ENCODE peak calls at places on chromosomes 12 and 14, in eight cellular contexts. One of them, this sample, is unnamed.

GRCh38 chr12:126347421-126347820 is 1282.2 kb downstream of the AACS start:
- DNase-seq in brain microvascular endothelial cell: no peak
- DNase-seq in cardiac muscle cell: no peak
- DNase-seq in pancreas: no peak
- DNase-seq in dorsolateral prefrontal cortex: no peak
- DNase-seq in uterus: no peak
- DNase-seq in psoas muscle: no peak
- DNase-seq in tibial artery: no peak
- DNase-seq in this sample: no peak

GRCh38 chr12:107115119-107115518 is 21.8 kb upstream of the CRY1 start:
- DNase-seq in psoas muscle: no peak
- DNase-seq in brain microvascular endothelial cell: no peak
- DNase-seq in pancreas: no peak
- DNase-seq in uterus: no peak
- DNase-seq in dorsolateral prefrontal cortex: no peak
- DNase-seq in cardiac muscle cell: no peak
- DNase-seq in tibial artery: no peak
- DNase-seq in this sample: no peak

GRCh38 chr12:58803893-58804292 is 116.4 kb downstream of the LRIG3 start:
- DNase-seq in cardiac muscle cell: no peak
- DNase-seq in tibial artery: no peak
- DNase-seq in dorsolateral prefrontal cortex: no peak
- DNase-seq in pancreas: no peak
- DNase-seq in brain microvascular endothelial cell: peak
- DNase-seq in psoas muscle: no peak
- DNase-seq in uterus: peak
- DNase-seq in this sample: no peak

GRCh38 chr14:100979780-100980179 is 76.3 kb upstream of the RTL1 start:
- DNase-seq in dorsolateral prefrontal cortex: no peak
- DNase-seq in brain microvascular endothelial cell: peak
- DNase-seq in psoas muscle: no peak
- DNase-seq in tibial artery: no peak
- DNase-seq in cardiac muscle cell: no peak
- DNase-seq in pancreas: no peak
- DNase-seq in uterus: no peak
- DNase-seq in this sample: no peak

GRCh38 chr12:20040844-20041243 is 327.5 kb upstream of the PDE3A start:
- DNase-seq in tibial artery: peak
- DNase-seq in uterus: no peak
- DNase-seq in pancreas: no peak
- DNase-seq in dorsolateral prefrontal cortex: no peak
- DNase-seq in cardiac muscle cell: peak
- DNase-seq in psoas muscle: no peak
- DNase-seq in brain microvascular endothelial cell: peak
- DNase-seq in this sample: no peak

GRCh38 chr12:108508243-108508642 is 6.8 kb upstream of the FICD start:
- DNase-seq in tibial artery: no peak
- DNase-seq in cardiac muscle cell: no peak
- DNase-seq in uterus: no peak
- DNase-seq in psoas muscle: no peak
- DNase-seq in dorsolateral prefrontal cortex: no peak
- DNase-seq in brain microvascular endothelial cell: no peak
- DNase-seq in pancreas: no peak
- DNase-seq in this sample: no peak

GRCh38 chr12:44837114-44837800 is 38.9 kb downstream of the NELL2 start:
- DNase-seq in brain microvascular endothelial cell: no peak
- DNase-seq in tibial artery: no peak
- DNase-seq in uterus: no peak
- DNase-seq in dorsolateral prefrontal cortex: no peak
- DNase-seq in cardiac muscle cell: no peak
- DNase-seq in psoas muscle: no peak
- DNase-seq in pancreas: no peak
- DNase-seq in this sample: no peak

GRCh38 chr14:71122866-71123565 is 215.8 kb downstream of the PCNX1 start:
- DNase-seq in pancreas: no peak
- DNase-seq in dorsolateral prefrontal cortex: no peak
- DNase-seq in tibial artery: no peak
- DNase-seq in brain microvascular endothelial cell: no peak
- DNase-seq in psoas muscle: no peak
- DNase-seq in cardiac muscle cell: no peak
- DNase-seq in uterus: no peak
- DNase-seq in this sample: no peak

GRCh38 chr14:20001863-20002262 is at the start of gene OR4Q2:
- DNase-seq in pancreas: no peak
- DNase-seq in brain microvascular endothelial cell: no peak
- DNase-seq in psoas muscle: no peak
- DNase-seq in tibial artery: no peak
- DNase-seq in uterus: no peak
- DNase-seq in dorsolateral prefrontal cortex: no peak
- DNase-seq in cardiac muscle cell: no peak
- DNase-seq in this sample: no peak

GRCh38 chr12:110249716-110250225 is 31.3 kb upstream of the ATP2A2 start:
- DNase-seq in brain microvascular endothelial cell: no peak
- DNase-seq in cardiac muscle cell: no peak
- DNase-seq in dorsolateral prefrontal cortex: no peak
- DNase-seq in pancreas: no peak
- DNase-seq in psoas muscle: no peak
- DNase-seq in uterus: no peak
- DNase-seq in tibial artery: no peak
- DNase-seq in this sample: no peak

GRCh38 chr12:115411121-115411520 is 727.1 kb upstream of the TBX3 start:
- DNase-seq in pancreas: no peak
- DNase-seq in psoas muscle: no peak
- DNase-seq in cardiac muscle cell: no peak
- DNase-seq in brain microvascular endothelial cell: no peak
- DNase-seq in uterus: no peak
- DNase-seq in dorsolateral prefrontal cortex: no peak
- DNase-seq in tibial artery: no peak
- DNase-seq in this sample: no peak

GRCh38 chr12:120979862-120980696 is 1.7 kb downstream of the HNF1A start:
- DNase-seq in cardiac muscle cell: peak
- DNase-seq in tibial artery: no peak
- DNase-seq in brain microvascular endothelial cell: no peak
- DNase-seq in dorsolateral prefrontal cortex: no peak
- DNase-seq in uterus: no peak
- DNase-seq in pancreas: peak
- DNase-seq in psoas muscle: no peak
- DNase-seq in this sample: no peak

GRCh38 chr14:30005114-30005698 is 77.6 kb upstream of the PRKD1 start:
- DNase-seq in dorsolateral prefrontal cortex: no peak
- DNase-seq in pancreas: no peak
- DNase-seq in psoas muscle: no peak
- DNase-seq in tibial artery: no peak
- DNase-seq in brain microvascular endothelial cell: peak
- DNase-seq in cardiac muscle cell: peak
- DNase-seq in uterus: no peak
- DNase-seq in this sample: no peak

GRCh38 chr14:85536835-85537195 is 6.9 kb downstream of the FLRT2 start:
- DNase-seq in psoas muscle: no peak
- DNase-seq in brain microvascular endothelial cell: no peak
- DNase-seq in tibial artery: no peak
- DNase-seq in pancreas: no peak
- DNase-seq in dorsolateral prefrontal cortex: no peak
- DNase-seq in cardiac muscle cell: no peak
- DNase-seq in uterus: no peak
- DNase-seq in this sample: no peak

GRCh38 chr12:127245009-127245408 is 1022.0 kb upstream of the TMEM132C start:
- DNase-seq in psoas muscle: no peak
- DNase-seq in tibial artery: no peak
- DNase-seq in pancreas: no peak
- DNase-seq in dorsolateral prefrontal cortex: no peak
- DNase-seq in brain microvascular endothelial cell: no peak
- DNase-seq in uterus: no peak
- DNase-seq in cardiac muscle cell: no peak
- DNase-seq in this sample: no peak

GRCh38 chr14:70714055-70714550 is 72.4 kb downstream of the TTC9 start:
- DNase-seq in tibial artery: no peak
- DNase-seq in cardiac muscle cell: peak
- DNase-seq in pancreas: no peak
- DNase-seq in psoas muscle: no peak
- DNase-seq in brain microvascular endothelial cell: peak
- DNase-seq in uterus: no peak
- DNase-seq in dorsolateral prefrontal cortex: no peak
- DNase-seq in this sample: no peak

DNA sequence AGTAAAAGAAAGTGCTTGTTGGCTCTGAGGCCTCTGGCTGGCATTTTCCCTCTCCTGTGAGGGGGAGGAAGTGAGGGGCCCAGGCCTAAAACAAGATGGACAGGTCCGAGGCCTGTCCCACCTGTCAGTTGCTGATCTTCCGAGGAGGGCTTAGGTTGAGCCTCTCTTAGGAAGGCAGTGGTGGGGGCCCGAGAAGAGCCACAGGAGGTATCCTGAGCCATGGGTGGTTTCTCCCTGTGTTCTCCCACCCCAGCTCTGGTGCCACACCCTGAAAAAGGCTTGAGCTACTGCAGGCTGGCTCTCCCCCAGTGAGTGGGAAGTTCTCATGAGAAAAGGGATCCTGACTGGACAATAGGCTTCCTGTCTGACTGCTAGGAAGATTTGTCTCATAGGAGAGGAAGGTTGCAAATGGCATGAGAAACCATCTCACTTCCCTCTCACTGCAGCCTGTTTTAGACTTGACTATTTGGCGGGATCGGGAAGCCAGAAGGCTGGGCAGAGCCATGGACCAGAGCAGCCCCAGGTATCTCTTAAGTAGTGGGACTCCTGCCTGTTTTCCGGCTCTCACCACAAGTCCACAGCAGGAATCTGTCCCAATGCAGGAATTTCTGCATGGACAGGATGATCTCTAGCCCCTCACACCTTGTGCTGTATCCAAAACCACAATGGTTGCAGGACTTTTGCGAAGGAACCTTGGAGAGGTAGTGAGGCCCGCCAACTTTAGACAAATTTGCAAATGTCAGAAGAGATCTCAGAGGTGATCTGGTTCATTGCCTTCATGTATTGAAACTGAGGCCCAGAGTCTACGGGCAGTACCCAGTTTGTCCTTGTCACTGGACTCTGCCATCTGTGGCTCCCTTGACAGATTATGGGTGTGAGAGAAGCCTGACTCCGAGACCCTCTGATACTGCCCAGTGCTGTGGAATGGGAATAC is 71.9 kb upstream of the SRSF5 start:
- DNase-seq in tibial artery: no peak
- DNase-seq in uterus: no peak
- DNase-seq in cardiac muscle cell: no peak
- DNase-seq in psoas muscle: no peak
- DNase-seq in dorsolateral prefrontal cortex: no peak
- DNase-seq in brain microvascular endothelial cell: no peak
- DNase-seq in pancreas: no peak
- DNase-seq in this sample: no peak
- H3K27ac ChIP-seq in tibial artery: no peak
- H3K27ac ChIP-seq in uterus: peak
- H3K27ac ChIP-seq in cardiac muscle cell: peak
- H3K27ac ChIP-seq in psoas muscle: peak
- H3K27ac ChIP-seq in dorsolateral prefrontal cortex: peak
- H3K27ac ChIP-seq in brain microvascular endothelial cell: no peak
- H3K27ac ChIP-seq in pancreas: peak
- H3K27ac ChIP-seq in this sample: peak

GRCh38 chr12:93571360-93571853 is 1.1 kb upstream of the SOCS2 start:
- DNase-seq in uterus: peak
- DNase-seq in brain microvascular endothelial cell: peak
- DNase-seq in tibial artery: peak
- DNase-seq in dorsolateral prefrontal cortex: peak
- DNase-seq in psoas muscle: peak
- DNase-seq in cardiac muscle cell: peak
- DNase-seq in pancreas: peak
- DNase-seq in this sample: peak
- TF ChIP-seq CTCF in uterus: peak
- TF ChIP-seq CTCF in brain microvascular endothelial cell: peak
- TF ChIP-seq CTCF in tibial artery: no peak
- TF ChIP-seq CTCF in dorsolateral prefrontal cortex: no peak
- TF ChIP-seq CTCF in psoas muscle: no peak
- TF ChIP-seq CTCF in cardiac muscle cell: peak
- TF ChIP-seq CTCF in pancreas: no peak
- TF ChIP-seq CTCF in this sample: no peak

GRCh38 chr12:60265741-60266140 is 669.9 kb downstream of the SLC16A7 start:
- DNase-seq in psoas muscle: no peak
- DNase-seq in uterus: no peak
- DNase-seq in dorsolateral prefrontal cortex: no peak
- DNase-seq in tibial artery: no peak
- DNase-seq in brain microvascular endothelial cell: no peak
- DNase-seq in cardiac muscle cell: no peak
- DNase-seq in pancreas: no peak
- DNase-seq in this sample: no peak

GRCh38 chr12:60263146-60263545 is 667.3 kb downstream of the SLC16A7 start:
- DNase-seq in uterus: no peak
- DNase-seq in pancreas: no peak
- DNase-seq in cardiac muscle cell: no peak
- DNase-seq in tibial artery: no peak
- DNase-seq in dorsolateral prefrontal cortex: no peak
- DNase-seq in brain microvascular endothelial cell: no peak
- DNase-seq in psoas muscle: no peak
- DNase-seq in this sample: no peak

GRCh38 chr12:60264094-60264493 is 668.3 kb downstream of the SLC16A7 start:
- DNase-seq in pancreas: no peak
- DNase-seq in psoas muscle: no peak
- DNase-seq in cardiac muscle cell: no peak
- DNase-seq in brain microvascular endothelial cell: no peak
- DNase-seq in dorsolateral prefrontal cortex: no peak
- DNase-seq in uterus: no peak
- DNase-seq in tibial artery: no peak
- DNase-seq in this sample: no peak

GRCh38 chr12:60269611-60270269 is 673.9 kb downstream of the SLC16A7 start:
- DNase-seq in pancreas: peak
- DNase-seq in cardiac muscle cell: no peak
- DNase-seq in dorsolateral prefrontal cortex: no peak
- DNase-seq in brain microvascular endothelial cell: no peak
- DNase-seq in uterus: no peak
- DNase-seq in psoas muscle: no peak
- DNase-seq in tibial artery: no peak
- DNase-seq in this sample: no peak

GRCh38 chr12:60266381-60266852 is 670.6 kb downstream of the SLC16A7 start:
- DNase-seq in dorsolateral prefrontal cortex: no peak
- DNase-seq in uterus: no peak
- DNase-seq in pancreas: no peak
- DNase-seq in cardiac muscle cell: no peak
- DNase-seq in tibial artery: no peak
- DNase-seq in psoas muscle: no peak
- DNase-seq in brain microvascular endothelial cell: peak
- DNase-seq in this sample: no peak
- H3K27ac ChIP-seq in dorsolateral prefrontal cortex: no peak
- H3K27ac ChIP-seq in uterus: no peak
- H3K27ac ChIP-seq in pancreas: no peak
- H3K27ac ChIP-seq in cardiac muscle cell: no peak
- H3K27ac ChIP-seq in tibial artery: no peak
- H3K27ac ChIP-seq in psoas muscle: no peak
- H3K27ac ChIP-seq in brain microvascular endothelial cell: peak
- H3K27ac ChIP-seq in this sample: no peak

DNA sequence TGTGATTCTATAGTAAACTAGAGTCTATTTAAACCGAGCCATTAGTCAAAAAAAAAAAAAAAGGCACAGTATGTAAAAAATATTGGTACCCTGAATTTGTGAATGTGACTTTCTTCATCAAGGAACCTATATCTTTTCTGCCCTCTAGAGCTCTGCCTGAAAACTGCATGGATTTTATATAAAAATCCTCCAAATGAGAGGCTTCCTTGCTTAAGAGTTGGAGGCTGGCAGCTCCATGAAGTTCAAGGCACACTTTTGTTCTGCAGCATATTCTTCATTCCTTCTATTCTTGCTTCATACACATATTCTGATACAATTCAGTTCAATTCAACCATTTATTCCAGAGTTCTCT is 23.1 kb upstream of the NKX2-8 start:
- DNase-seq in brain microvascular endothelial cell: no peak
- DNase-seq in uterus: no peak
- DNase-seq in cardiac muscle cell: no peak
- DNase-seq in psoas muscle: no peak
- DNase-seq in dorsolateral prefrontal cortex: no peak
- DNase-seq in pancreas: no peak
- DNase-seq in tibial artery: no peak
- DNase-seq in this sample: no peak
- TF ChIP-seq CTCF in brain microvascular endothelial cell: no peak
- TF ChIP-seq CTCF in uterus: no peak
- TF ChIP-seq CTCF in cardiac muscle cell: no peak
- TF ChIP-seq CTCF in psoas muscle: no peak
- TF ChIP-seq CTCF in dorsolateral prefrontal cortex: no peak
- TF ChIP-seq CTCF in pancreas: no peak
- TF ChIP-seq CTCF in tibial artery: no peak
- TF ChIP-seq CTCF in this sample: no peak

This sample was measured in lower lobe of right lung.